ENCODE peak calls at places on chromosomes 12 and 14, in four cellular contexts. B is germinal center, D is SHP77 treated with DMSO at 0.1 percent for 48 hours, E is SW 1271. J is an unnamed sample.

GRCh38 chr12:48105321-48105866 is 485 bp downstream of the SENP1 start:
- DNase-seq in B (peak), D (peak), E (peak), J (peak)

GRCh38 chr12:1695836-1696670 is 5.2 kb downstream of the ADIPOR2 start:
- DNase-seq in B (no peak), D (no peak), E (no peak), J (no peak)

GRCh38 chr14:77593501-77593911 is 22.9 kb downstream of the SPTLC2 start:
- DNase-seq in B (peak), D (no peak), E (peak), J (peak)

GRCh38 chr14:50599700-50600444 is 39.9 kb downstream of the ATL1 start:
- DNase-seq in B (no peak), D (no peak), E (peak), J (no peak)

GRCh38 chr14:102316048-102316745 is 3.3 kb upstream of the ZNF839 start:
- DNase-seq in B (no peak), D (no peak), E (no peak), J (no peak)

GRCh38 chr12:2383276-2384028 is 330.7 kb downstream of the CACNA1C start:
- DNase-seq in B (no peak), D (no peak), E (no peak), J (no peak)

GRCh38 chr12:9043766-9044165 is 54.4 kb downstream of the KLRG1 start:
- DNase-seq in B (no peak), D (no peak), E (no peak), J (no peak)

GRCh38 chr12:74415633-74416032 is 122.0 kb upstream of the ATXN7L3B start:
- DNase-seq in B (no peak), D (peak), E (peak), J (no peak)

GRCh38 chr12:75724913-75725312 is 213.5 kb upstream of the KRR1 start:
- DNase-seq in B (no peak), D (peak), E (peak), J (no peak)

GRCh38 chr12:25801621-25802243 is 156.8 kb upstream of the RASSF8 start:
- DNase-seq in B (no peak), D (no peak), E (no peak), J (no peak)

GRCh38 chr12:79331870-79332269 is 358.9 kb downstream of the PAWR start:
- DNase-seq in B (no peak), D (no peak), E (no peak), J (no peak)

GRCh38 chr14:99727096-99727870 is 43.2 kb downstream of the CYP46A1 start:
- DNase-seq in B (no peak), D (no peak), E (no peak), J (no peak)

GRCh38 chr14:72636094-72636493 is 257.8 kb downstream of the DPF3 start:
- DNase-seq in B (no peak), D (no peak), E (no peak), J (no peak)

GRCh38 chr12:104546575-104546974 is 89.8 kb downstream of the CHST11 start:
- DNase-seq in B (no peak), D (no peak), E (no peak), J (no peak)

GRCh38 chr14:95545769-95546168 is 10.9 kb downstream of the GLRX5 start:
- DNase-seq in B (no peak), D (no peak), E (peak), J (no peak)

GRCh38 chr12:115375188-115375991 is 691.4 kb upstream of the TBX3 start:
- DNase-seq in B (no peak), D (no peak), E (no peak), J (no peak)

GRCh38 chr14:88929656-88930436 is 105.4 kb downstream of the TTC8 start:
- DNase-seq in B (peak), D (no peak), E (no peak), J (no peak)

GRCh38 chr14:67444395-67444794 is 32.4 kb upstream of the PLEK2 start:
- DNase-seq in B (no peak), D (no peak), E (no peak), J (no peak)

GRCh38 chr14:67668559-67668958 is 5.9 kb downstream of the VTI1B start:
- DNase-seq in B (no peak), D (no peak), E (no peak), J (no peak)

GRCh38 chr14:98855926-98856325 is 416.1 kb downstream of the BCL11B start:
- DNase-seq in B (no peak), D (no peak), E (no peak), J (no peak)

GRCh38 chr14:80465541-80466220 is 254.4 kb upstream of the DIO2 start:
- DNase-seq in B (no peak), D (no peak), E (no peak), J (no peak)

GRCh38 chr14:57486767-57487379 is 6.8 kb downstream of the CCDC198 start:
- DNase-seq in B (peak), D (peak), E (peak), J (no peak)

GRCh38 chr14:56199095-56199975 is 81.1 kb downstream of the PELI2 start:
- DNase-seq in B (no peak), D (peak), E (no peak), J (no peak)

GRCh38 chr12:43291516-43291915 is 260.5 kb downstream of the ADAMTS20 start:
- DNase-seq in B (no peak), D (no peak), E (no peak), J (no peak)